ENCODE peak calls at places on chromosome 14, in six cellular contexts. V is Peyer's patch, P is HFF-Myc, F is left colon, A is NCI-H524, Z is Daoy. S is an unnamed sample.

GRCh38 chr14:31530136-31530535 is 31.1 kb upstream of the NUBPL start:
- DNase-seq in V (no peak), P (no peak), F (no peak), A (no peak), Z (no peak), S (peak)

GRCh38 chr14:106417224-106418049 is 891.1 kb downstream of the TMEM121 start:
- DNase-seq in V (peak), P (no peak), F (peak), A (peak), Z (peak), S (no peak)

GRCh38 chr14:91279354-91279753 is 34.9 kb upstream of the GPR68 start:
- DNase-seq in V (no peak), P (no peak), F (no peak), A (no peak), Z (no peak), S (no peak)

GRCh38 chr14:43161477-43161876 is 1345.6 kb downstream of the FSCB start:
- DNase-seq in V (no peak), P (no peak), F (no peak), A (no peak), Z (no peak), S (no peak)

GRCh38 chr14:43795600-43796228 is 711.4 kb downstream of the FSCB start:
- DNase-seq in V (no peak), P (no peak), F (no peak), A (no peak), Z (no peak), S (no peak)

GRCh38 chr14:30034049-30034635 is 106.5 kb upstream of the PRKD1 start:
- DNase-seq in V (no peak), P (peak), F (no peak), A (no peak), Z (peak), S (peak)

GRCh38 chr14:32514236-32514635 is 185.1 kb downstream of the AKAP6 start:
- DNase-seq in V (no peak), P (no peak), F (no peak), A (no peak), Z (no peak), S (no peak)

GRCh38 chr14:99035268-99035667 is 236.7 kb downstream of the BCL11B start:
- DNase-seq in V (no peak), P (peak), F (peak), A (no peak), Z (peak), S (peak)

GRCh38 chr14:34072921-34073320 is 122.0 kb upstream of the EGLN3 start:
- DNase-seq in V (no peak), P (no peak), F (no peak), A (no peak), Z (no peak), S (no peak)

GRCh38 chr14:69612759-69613145 is 1.4 kb downstream of the SUSD6 start:
- DNase-seq in V (no peak), P (no peak), F (no peak), A (no peak), Z (no peak), S (no peak)

GRCh38 chr14:101200650-101201516 is 297.4 kb upstream of the RTL1 start:
- DNase-seq in V (no peak), P (no peak), F (no peak), A (no peak), Z (no peak), S (no peak)

GRCh38 chr14:50363734-50364113 is 33.0 kb downstream of the CDKL1 start:
- DNase-seq in V (no peak), P (no peak), F (no peak), A (no peak), Z (peak), S (peak)

GRCh38 chr14:34187061-34187460 is 236.2 kb upstream of the EGLN3 start:
- DNase-seq in V (no peak), P (no peak), F (no peak), A (no peak), Z (no peak), S (no peak)